ENCODE peak calls at places on chromosomes 11 and 22, in nine cellular contexts. Z is heart right ventricle; M is psoas muscle; R is brain microvascular endothelial cell; Q is body of pancreas; E is esophagus muscularis mucosa; T is activated CD8-positive, alpha-beta T cell treated with anti-CD3 and anti-CD28 coated beads for 36 hours; O is fibroblast of lung; D is AG10803. X is an unnamed sample.

GRCh38 chr11:76680517-76681425 is 10.2 kb upstream of the LRRC32 start:
- DNase-seq in Q (peak), T (peak), D (peak), M (peak), O (peak), E (no peak), R (peak), Z (peak), X (no peak)

GRCh38 chr11:88604255-88604654 is 266.7 kb upstream of the CTSC start:
- DNase-seq in M (no peak), O (peak), Q (no peak), T (no peak), D (peak), R (no peak), E (no peak), Z (no peak), X (no peak)

GRCh38 chr11:69943066-69943465 is 123.8 kb upstream of the FGF3 start:
- DNase-seq in Q (no peak), R (no peak), T (no peak), M (peak), Z (no peak), D (peak), O (no peak), E (no peak), X (no peak)

GRCh38 chr11:8059030-8059429 is 22.0 kb upstream of the TUB start:
- DNase-seq in R (no peak), E (no peak), M (no peak), Z (no peak), D (no peak), T (no peak), O (no peak), Q (no peak), X (no peak)

GRCh38 chr22:33923660-33924246 is 3.5 kb upstream of the LARGE1 start:
- DNase-seq in O (peak), Z (peak), R (peak), D (peak), Q (peak), M (no peak), E (no peak), T (peak), X (peak)

GRCh38 chr11:3857628-3858027 is 2.2 kb downstream of the STIM1 start:
- DNase-seq in Q (no peak), O (no peak), M (no peak), T (no peak), R (no peak), E (no peak), D (no peak), Z (no peak), X (no peak)

GRCh38 chr11:15104166-15104565 is 10.6 kb upstream of the INSC start:
- DNase-seq in D (peak), M (no peak), Q (no peak), Z (no peak), E (no peak), R (no peak), O (no peak), T (no peak), X (no peak)

GRCh38 chr22:23845661-23846469 is 7.1 kb upstream of the DERL3 start:
- DNase-seq in T (no peak), R (no peak), Z (no peak), E (no peak), D (no peak), Q (no peak), O (no peak), M (peak), X (no peak)

GRCh38 chr11:3104961-3105790 is 48.0 kb upstream of the CARS1 start:
- DNase-seq in R (no peak), T (no peak), Z (no peak), Q (no peak), E (no peak), M (peak), O (no peak), D (no peak), X (peak)

GRCh38 chr11:117017456-117017855 is 80.8 kb downstream of the SIK3 start:
- DNase-seq in M (no peak), E (no peak), D (no peak), Q (no peak), Z (no peak), R (no peak), T (no peak), O (no peak), X (no peak)

GRCh38 chr11:71459076-71459766 is 6.2 kb downstream of the NADSYN1 start:
- DNase-seq in R (no peak), O (no peak), Q (no peak), M (peak), T (no peak), E (no peak), Z (no peak), D (no peak), X (no peak)

GRCh38 chr22:41365425-41365824 is 16.3 kb upstream of the TEF start:
- DNase-seq in Q (no peak), D (no peak), Z (no peak), R (no peak), T (no peak), O (no peak), M (no peak), E (no peak), X (no peak)

GRCh38 chr11:125435461-125436238 is 60.4 kb downstream of the FEZ1 start:
- DNase-seq in E (no peak), O (no peak), M (no peak), R (no peak), Z (no peak), Q (no peak), D (no peak), T (no peak), X (no peak)

GRCh38 chr22:22431271-22432220 is 77.0 kb downstream of the ZNF280B start:
- DNase-seq in Z (peak), M (peak), O (peak), T (peak), R (peak), D (peak), E (no peak), Q (peak), X (no peak)

GRCh38 chr11:69948256-69949141 is 129.3 kb upstream of the FGF3 start:
- DNase-seq in M (peak), T (peak), O (peak), R (peak), Z (no peak), D (no peak), Q (no peak), E (no peak), X (no peak)

GRCh38 chr11:27475622-27476021 is 3.0 kb upstream of the LGR4 start:
- DNase-seq in T (no peak), E (no peak), R (no peak), Z (no peak), Q (no peak), M (no peak), O (no peak), D (no peak), X (no peak)

GRCh38 chr11:107929611-107930200 is 1.5 kb downstream of the RAB39A start:
- DNase-seq in Q (no peak), E (no peak), M (no peak), R (no peak), Z (no peak), D (no peak), T (no peak), O (no peak), X (no peak)

GRCh38 chr11:62560566-62561103 is 13.1 kb downstream of the EEF1G start:
- DNase-seq in R (peak), D (peak), E (peak), T (peak), Q (peak), O (peak), Z (peak), M (peak), X (no peak)

GRCh38 chr22:48404004-48404403 is 1423.7 kb downstream of the BRD1 start:
- DNase-seq in Z (no peak), O (no peak), M (no peak), Q (no peak), T (no peak), R (no peak), D (peak), E (peak), X (no peak)

GRCh38 chr11:10701982-10702381 is 8.4 kb upstream of the IRAG1 start:
- DNase-seq in M (no peak), Q (no peak), O (no peak), E (no peak), R (peak), Z (no peak), T (no peak), D (peak), X (no peak)

GRCh38 chr11:65487467-65488272 is 11.2 kb upstream of the MALAT1 start:
- DNase-seq in Z (peak), E (peak), T (peak), Q (peak), D (peak), O (peak), M (peak), R (peak), X (peak)

GRCh38 chr11:69915501-69916250 is 96.5 kb upstream of the FGF3 start:
- DNase-seq in M (peak), O (peak), D (peak), Q (peak), Z (peak), T (peak), E (no peak), R (peak), X (peak)

GRCh38 chr22:30562391-30562790 is 12.1 kb downstream of the GAL3ST1 start:
- DNase-seq in Z (no peak), O (no peak), M (no peak), E (no peak), T (no peak), R (no peak), Q (no peak), D (no peak), X (no peak)

GRCh38 chr11:47514825-47515647 is 37.9 kb downstream of the CELF1 start:
- DNase-seq in Q (no peak), T (peak), M (no peak), D (peak), R (peak), O (peak), E (no peak), Z (no peak), X (no peak)

GRCh38 chr22:37664249-37665101 is 6.0 kb downstream of the PDXP start:
- DNase-seq in T (no peak), Q (no peak), E (no peak), R (no peak), M (no peak), D (no peak), O (no peak), Z (no peak), X (no peak)

GRCh38 chr11:86972734-86973133 is 17.5 kb upstream of the FZD4 start:
- DNase-seq in O (no peak), E (no peak), R (no peak), Q (no peak), M (no peak), Z (no peak), D (no peak), T (no peak), X (no peak)

GRCh38 chr11:130216591-130217132 is 57.1 kb downstream of the ST14 start:
- DNase-seq in E (peak), R (no peak), T (no peak), Z (no peak), Q (peak), O (no peak), M (no peak), D (peak), X (no peak)

GRCh38 chr22:38921126-38921525 is 36.3 kb upstream of the APOBEC3A start:
- DNase-seq in E (no peak), Q (peak), T (no peak), R (no peak), M (no peak), Z (no peak), O (no peak), D (no peak), X (no peak)

DNA sequence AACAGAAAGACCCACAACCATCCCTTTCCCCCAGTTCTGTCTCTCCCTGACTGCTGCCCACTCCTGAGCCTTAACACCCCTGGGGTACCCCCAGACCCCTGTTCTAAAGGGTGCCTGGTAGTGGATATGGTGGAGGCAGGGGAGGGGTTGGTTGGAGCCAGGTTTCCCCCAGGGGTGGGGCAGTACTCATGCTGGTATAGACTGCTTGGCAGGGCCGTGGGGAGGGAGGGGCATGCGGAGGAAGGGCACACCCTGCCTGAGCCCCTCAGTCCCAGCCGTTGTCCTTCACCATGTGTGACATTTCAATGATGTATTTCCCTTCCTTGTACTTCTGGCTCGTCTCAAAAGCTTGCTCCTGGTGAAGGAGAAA is 4.0 kb downstream of the YPEL4 start:
- DNase-seq in E (no peak), Z (no peak), Q (no peak), R (no peak), M (no peak), T (no peak), O (no peak), D (no peak), X (no peak)
- TF ChIP-seq CTCF in E (no peak), Z (no peak), Q (no peak), R (no peak), M (no peak), T (no peak), O (no peak), D (no peak), X (no peak)

DNA sequence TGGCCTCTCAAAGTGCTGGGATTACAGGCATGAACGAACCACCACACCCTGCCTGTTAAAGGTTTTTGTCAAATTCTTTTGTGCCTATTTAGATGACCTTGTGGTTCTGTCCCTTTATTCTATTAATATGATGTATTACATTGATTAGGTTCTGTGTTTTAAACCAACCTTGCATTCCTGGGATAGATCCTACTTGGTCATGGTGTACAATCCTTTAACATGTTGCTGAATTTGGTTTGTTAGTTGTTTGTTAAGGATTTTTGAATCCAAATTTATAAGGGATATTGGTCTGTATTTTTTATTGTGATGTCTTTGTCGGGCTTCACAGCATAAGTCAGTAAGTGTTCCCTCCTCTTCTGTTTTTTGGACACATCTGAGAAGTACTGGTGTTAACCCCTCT is 29.0 kb upstream of the CLDN5 start:
- DNase-seq in Z (no peak), R (no peak), M (no peak), E (no peak), Q (no peak), O (no peak), T (no peak), D (no peak), X (no peak)
- TF ChIP-seq CTCF in Z (no peak), R (no peak), M (no peak), E (no peak), Q (no peak), O (no peak), T (no peak), D (no peak), X (no peak)

GRCh38 chr22:36493690-36494110 is 12.3 kb upstream of the TXN2 start:
- DNase-seq in E (no peak), R (no peak), Z (peak), O (no peak), D (no peak), M (no peak), Q (no peak), T (no peak), X (no peak)
- TF ChIP-seq CTCF in E (no peak), R (no peak), Z (no peak), O (no peak), D (no peak), M (no peak), Q (no peak), T (no peak), X (no peak)

GRCh38 chr11:68549789-68550484 is 89.4 kb downstream of the PPP6R3 start:
- DNase-seq in T (peak), D (peak), R (peak), Z (peak), O (no peak), Q (no peak), E (no peak), M (no peak), X (no peak)
- TF ChIP-seq CTCF in T (no peak), D (no peak), R (no peak), Z (no peak), O (no peak), Q (no peak), E (no peak), M (no peak), X (no peak)

GRCh38 chr11:6876914-6877313 is 489 bp downstream of the OR10A4 start:
- DNase-seq in M (no peak), E (no peak), R (no peak), D (no peak), O (no peak), T (no peak), Z (no peak), Q (no peak), X (no peak)
- TF ChIP-seq CTCF in M (no peak), E (no peak), R (no peak), D (no peak), O (no peak), T (no peak), Z (no peak), Q (no peak), X (no peak)

DNA sequence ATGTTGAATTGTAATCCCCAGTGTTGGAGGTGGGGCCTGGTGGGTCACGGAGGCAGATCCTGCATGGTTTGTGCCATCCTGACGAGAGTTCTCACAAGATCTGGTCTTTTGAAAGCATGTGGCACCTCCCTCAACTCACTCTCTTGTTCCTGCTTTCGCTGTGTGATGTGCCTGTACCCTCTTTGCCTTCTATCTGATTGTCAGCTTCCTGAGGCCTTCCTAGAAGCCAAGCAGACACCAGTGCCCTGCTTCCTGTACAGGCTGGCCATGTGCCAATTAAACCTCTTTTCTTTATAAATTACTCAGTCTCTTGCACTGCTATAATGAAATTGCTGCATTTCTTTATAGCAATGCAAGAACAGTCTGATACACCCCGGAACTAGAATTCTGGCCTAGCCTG is 13.1 kb downstream of the PTPN5 start:
- DNase-seq in T (peak), R (no peak), D (no peak), Q (no peak), E (no peak), Z (no peak), M (no peak), O (no peak), X (no peak)
- TF ChIP-seq CTCF in T (no peak), R (no peak), D (no peak), Q (no peak), E (no peak), Z (no peak), M (no peak), O (no peak), X (no peak)

GRCh38 chr22:46362221-46362933 is 26.9 kb downstream of the TRMU start:
- DNase-seq in E (no peak), Z (no peak), M (no peak), T (no peak), O (peak), R (no peak), D (no peak), Q (peak), X (no peak)
- TF ChIP-seq CTCF in E (no peak), Z (no peak), M (no peak), T (no peak), O (no peak), R (no peak), D (no peak), Q (no peak), X (no peak)

GRCh38 chr22:19178065-19178658 is 374 bp downstream of the SLC25A1 start:
- DNase-seq in T (peak), D (no peak), M (peak), R (no peak), Z (no peak), E (no peak), O (peak), Q (peak), X (no peak)
- TF ChIP-seq CTCF in T (no peak), D (no peak), M (no peak), R (no peak), Z (no peak), E (no peak), O (no peak), Q (no peak), X (no peak)

GRCh38 chr22:26671317-26672059 is 14.1 kb downstream of the MIAT start:
- DNase-seq in O (no peak), Z (no peak), M (peak), E (no peak), D (no peak), R (no peak), T (peak), Q (peak), X (no peak)

GRCh38 chr22:26674211-26675190 is 17.1 kb downstream of the MIAT start:
- DNase-seq in D (no peak), M (no peak), Q (no peak), R (no peak), O (no peak), T (peak), E (no peak), Z (no peak), X (no peak)

GRCh38 chr22:26672060-26672471 is 14.7 kb downstream of the MIAT start:
- DNase-seq in E (no peak), R (no peak), Z (no peak), M (no peak), Q (no peak), O (no peak), D (no peak), T (peak), X (no peak)

GRCh38 chr22:26673485-26673884 is 16.1 kb downstream of the MIAT start:
- DNase-seq in M (no peak), Q (no peak), E (no peak), D (peak), O (peak), R (peak), Z (no peak), T (peak), X (no peak)

DNA sequence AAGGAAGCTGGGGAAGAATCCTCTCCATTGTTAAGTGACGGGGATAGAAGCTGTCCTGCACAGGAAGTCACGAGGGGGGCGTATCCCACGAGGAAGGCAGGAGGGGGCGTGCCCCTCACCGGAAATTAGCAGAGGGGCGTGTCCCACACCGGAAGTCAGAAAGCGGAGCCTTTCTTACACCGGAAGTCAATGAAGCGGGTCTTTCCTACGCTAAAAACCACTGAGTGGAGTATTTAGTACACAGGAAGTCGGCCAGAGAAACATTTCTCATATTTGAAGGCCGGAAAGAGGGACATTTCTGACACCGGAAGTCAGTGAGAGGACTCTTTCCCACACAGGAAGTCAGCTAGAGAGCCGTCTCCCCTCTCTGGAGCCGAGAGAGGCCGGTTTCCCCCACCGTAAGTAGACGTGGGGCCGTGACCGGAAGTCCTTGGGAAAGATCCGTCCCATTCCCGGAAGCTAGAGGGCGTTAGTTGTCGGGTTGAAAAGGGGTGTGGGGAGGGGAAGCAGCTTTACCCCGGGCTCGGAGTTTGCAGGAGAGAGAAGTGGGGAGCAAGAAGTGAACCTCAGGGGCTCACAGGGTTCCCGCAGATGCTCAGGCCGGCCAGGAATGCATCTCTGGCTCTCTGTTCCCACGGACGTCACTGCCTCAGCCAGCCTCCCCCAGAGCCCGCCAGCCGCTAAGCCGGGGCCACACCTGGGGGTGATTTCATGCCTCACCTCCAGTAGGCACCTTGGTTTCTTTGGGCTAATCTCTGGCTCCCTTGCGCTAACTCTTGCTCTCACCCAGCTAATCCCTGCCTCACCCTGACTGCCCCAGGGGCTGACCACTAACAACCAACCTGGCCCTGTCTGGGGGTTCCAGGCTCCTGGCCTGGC is 15.4 kb downstream of the MIAT start:
- DNase-seq in O (peak), M (peak), Z (peak), Q (peak), R (peak), E (peak), T (peak), D (peak), X (peak)
- TF ChIP-seq CTCF in O (peak), M (peak), Z (peak), Q (peak), R (peak), E (peak), T (peak), D (peak), X (no peak)